ENCODE peak calls at places on chromosomes 12 and 14, in six cellular contexts. Z, M, S, N, O and V are unnamed samples. For H3K4me1, the result is how much of the 10 kb centered on the place peaks cover.

GRCh38 chr12:111991535-111991934 is 21.4 kb downstream of the TMEM116 start:
- DNase-seq in Z (no peak), M (no peak), S (no peak), N (peak), O (no peak), V (no peak)

GRCh38 chr12:53967451-53968059 is 5.4 kb upstream of the HOXC11 start:
- DNase-seq in Z (no peak), M (no peak), S (no peak), N (no peak), O (no peak), V (no peak)

GRCh38 chr12:115794659-115795081 is 482.8 kb downstream of the MED13L start:
- DNase-seq in Z (peak), M (no peak), S (peak), N (no peak), O (no peak), V (peak)

GRCh38 chr12:47820631-47821345 is 1.1 kb upstream of the HDAC7 start:
- DNase-seq in Z (peak), M (peak), S (peak), N (peak), O (peak), V (peak)

GRCh38 chr12:32907898-32908476 is 11.4 kb upstream of the PKP2 start:
- DNase-seq in Z (no peak), M (no peak), S (no peak), N (no peak), O (no peak), V (no peak)

GRCh38 chr12:51886021-51886710 is 1.7 kb upstream of the ANKRD33 start:
- DNase-seq in Z (peak), M (no peak), S (peak), N (peak), O (peak), V (peak)

GRCh38 chr14:70130498-70130897 is 58.3 kb downstream of the SLC8A3 start:
- DNase-seq in Z (no peak), M (no peak), S (no peak), N (no peak), O (no peak), V (no peak)

GRCh38 chr14:64581817-64582216 is 32.1 kb downstream of the PPP1R36 start:
- DNase-seq in Z (no peak), M (no peak), S (no peak), N (no peak), O (no peak), V (no peak)

GRCh38 chr12:117052386-117053049 is 46.7 kb downstream of the TESC start:
- DNase-seq in Z (no peak), M (no peak), S (no peak), N (no peak), O (no peak), V (no peak)

GRCh38 chr14:101086926-101087325 is 183.4 kb upstream of the RTL1 start:
- DNase-seq in Z (no peak), M (no peak), S (no peak), N (no peak), O (no peak), V (no peak)

GRCh38 chr14:104793703-104793959 is 1.9 kb downstream of the AKT1 start:
- DNase-seq in Z (no peak), M (no peak), S (no peak), N (no peak), O (no peak), V (no peak)
- H3K4me1 ChIP-seq in Z (under half), M (under half), S (under half), N (half or more), O (half or more), V (under half)

GRCh38 chr14:39186941-39187525 is 12.0 kb downstream of the PNN start:
- DNase-seq in Z (no peak), M (no peak), S (no peak), N (no peak), O (no peak), V (no peak)
- H3K27ac ChIP-seq in Z (no peak), M (no peak), S (no peak), N (no peak), O (no peak), V (no peak)

DNA sequence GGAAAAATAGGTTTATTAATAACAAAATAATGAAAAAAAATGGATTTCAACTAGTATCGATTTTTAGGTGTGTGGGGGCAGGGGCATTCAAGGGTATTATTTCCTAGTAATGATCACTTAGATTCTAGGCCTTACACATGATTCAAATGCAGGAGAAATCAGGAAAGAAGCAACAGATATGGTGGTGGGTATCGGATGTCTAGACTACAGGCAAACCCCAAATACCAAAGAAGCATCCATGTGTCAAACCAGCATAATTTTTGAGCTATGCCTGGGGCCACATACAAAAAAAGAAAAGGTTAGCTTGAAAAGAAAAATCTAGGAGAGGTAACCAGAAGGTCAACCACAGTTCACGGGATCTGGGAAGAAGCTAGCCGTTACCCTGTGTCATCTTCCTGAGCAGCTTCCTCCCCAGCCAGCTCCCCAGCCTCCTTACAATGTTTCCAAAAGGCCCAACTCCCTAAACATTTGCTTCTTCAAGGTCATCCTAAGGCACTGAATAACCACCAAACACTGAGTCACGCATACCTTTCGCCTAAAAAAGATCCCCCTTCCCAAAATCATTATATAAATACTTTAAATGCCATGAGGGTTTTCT is 3.2 kb downstream of the SINHCAF start:
- DNase-seq in Z (peak), M (no peak), S (peak), N (peak), O (no peak), V (peak)
- H3K4me1 ChIP-seq in Z (under half), M (under half), S (half or more), N (under half), O (half or more), V (under half)

GRCh38 chr14:91351508-91351853 is 66.1 kb downstream of the CCDC88C start:
- DNase-seq in Z (no peak), M (no peak), S (no peak), N (no peak), O (no peak), V (no peak)
- H3K27ac ChIP-seq in Z (peak), M (no peak), S (no peak), N (no peak), O (peak), V (peak)

GRCh38 chr12:93777249-93777648 is 100.1 kb downstream of the CRADD start:
- DNase-seq in Z (no peak), M (no peak), S (no peak), N (peak), O (no peak), V (no peak)

GRCh38 chr12:93778306-93778705 is 101.1 kb downstream of the CRADD start:
- DNase-seq in Z (no peak), M (no peak), S (no peak), N (peak), O (peak), V (no peak)

GRCh38 chr12:93773122-93773871 is 96.1 kb downstream of the CRADD start:
- DNase-seq in Z (no peak), M (no peak), S (no peak), N (no peak), O (no peak), V (no peak)

GRCh38 chr12:93780115-93780641 is 103.0 kb downstream of the CRADD start:
- DNase-seq in Z (no peak), M (no peak), S (no peak), N (no peak), O (no peak), V (no peak)

GRCh38 chr12:93776581-93777018 is 99.4 kb downstream of the CRADD start:
- DNase-seq in Z (no peak), M (no peak), S (no peak), N (no peak), O (no peak), V (no peak)
- H3K4me1 ChIP-seq in Z (under half), M (under half), S (under half), N (under half), O (half or more), V (under half)

GRCh38 chr14:93045965-93046695 is 69.6 kb downstream of the ITPK1 start:
- DNase-seq in Z (peak), M (peak), S (no peak), N (no peak), O (no peak), V (peak)
- H3K27ac ChIP-seq in Z (peak), M (no peak), S (peak), N (no peak), O (peak), V (peak)